ENCODE peak calls at places on chromosomes 1 and 21, in eight cellular contexts. V, D, Q, K, A, T, O and P are unnamed samples.

GRCh38 chr1:96472471-96472870 is 249.1 kb upstream of the PTBP2 start:
- DNase-seq in V (no peak), D (no peak), Q (no peak), K (no peak), A (no peak), T (no peak), O (no peak), P (no peak)

GRCh38 chr1:9618912-9619679 is 30.4 kb downstream of the TMEM201 start:
- DNase-seq in V (no peak), D (no peak), Q (no peak), K (no peak), A (no peak), T (no peak), O (no peak), P (no peak)

GRCh38 chr1:226655251-226656163 is 83.6 kb downstream of the ITPKB start:
- DNase-seq in V (no peak), D (no peak), Q (no peak), K (no peak), A (peak; percentile 51), T (no peak), O (peak; percentile 25), P (no peak)

GRCh38 chr1:5645135-5645399 is 347.2 kb downstream of the NPHP4 start:
- DNase-seq in V (no peak), D (no peak), Q (no peak), K (no peak), A (no peak), T (no peak), O (no peak), P (no peak)

GRCh38 chr1:47751188-47751587 is 246.0 kb downstream of the TRABD2B start:
- DNase-seq in V (no peak), D (no peak), Q (no peak), K (no peak), A (no peak), T (no peak), O (no peak), P (no peak)

GRCh38 chr1:54047384-54048315 is 5.4 kb downstream of the TMEM59 start:
- DNase-seq in V (no peak), D (no peak), Q (no peak), K (no peak), A (no peak), T (no peak), O (no peak), P (no peak)

GRCh38 chr1:57615956-57616355 is 192.1 kb upstream of the DAB1 start:
- DNase-seq in V (no peak), D (no peak), Q (no peak), K (no peak), A (no peak), T (no peak), O (no peak), P (no peak)

GRCh38 chr1:22527555-22528296 is 35.6 kb upstream of the EPHA8 start:
- DNase-seq in V (no peak), D (no peak), Q (no peak), K (no peak), A (peak; percentile 18), T (no peak), O (no peak), P (no peak)

GRCh38 chr1:11563560-11564069 is 84.7 kb downstream of the DISP3 start:
- DNase-seq in V (peak; percentile 56), D (no peak), Q (no peak), K (no peak), A (no peak), T (no peak), O (no peak), P (no peak)

GRCh38 chr1:53896673-53897229 is 2.8 kb downstream of the DIO1 start:
- DNase-seq in V (no peak), D (no peak), Q (no peak), K (no peak), A (peak; percentile 37), T (no peak), O (no peak), P (no peak)

GRCh38 chr1:215474940-215475339 is 92.2 kb upstream of the KCTD3 start:
- DNase-seq in V (no peak), D (no peak), Q (no peak), K (no peak), A (no peak), T (no peak), O (no peak), P (no peak)

GRCh38 chr1:27049607-27050006 is 37.0 kb upstream of the TENT5B start:
- DNase-seq in V (no peak), D (no peak), Q (no peak), K (no peak), A (no peak), T (no peak), O (no peak), P (no peak)

GRCh38 chr1:6001992-6002576 is 9.9 kb upstream of the NPHP4 start:
- DNase-seq in V (peak; percentile 87), D (no peak), Q (no peak), K (no peak), A (no peak), T (no peak), O (peak; percentile 31), P (peak; percentile 39)

GRCh38 chr1:54118704-54119103 is 34.1 kb downstream of the CDCP2 start:
- DNase-seq in V (no peak), D (no peak), Q (no peak), K (no peak), A (no peak), T (no peak), O (no peak), P (no peak)

GRCh38 chr1:24914226-24915069 is 15.6 kb downstream of the RUNX3 start:
- DNase-seq in V (no peak), D (no peak), Q (no peak), K (no peak), A (peak; percentile 54), T (no peak), O (no peak), P (no peak)

GRCh38 chr1:208093754-208094719 is 150.1 kb downstream of the PLXNA2 start:
- DNase-seq in V (peak; percentile 48), D (no peak), Q (peak; percentile 67), K (peak; percentile 43), A (peak; percentile 49), T (peak; percentile 27), O (no peak), P (peak; percentile 54)

GRCh38 chr1:33001282-33001681 is 35.4 kb downstream of the AK2 start:
- DNase-seq in V (no peak), D (no peak), Q (no peak), K (no peak), A (no peak), T (no peak), O (no peak), P (no peak)

GRCh38 chr1:46479744-46480350 is 9.8 kb upstream of the DMBX1 start:
- DNase-seq in V (no peak), D (no peak), Q (no peak), K (no peak), A (no peak), T (no peak), O (no peak), P (no peak)

GRCh38 chr1:217135569-217135915 is 412.3 kb upstream of the ESRRG start:
- DNase-seq in V (no peak), D (no peak), Q (no peak), K (no peak), A (no peak), T (no peak), O (no peak), P (no peak)

GRCh38 chr1:43015269-43015668 is 56.6 kb upstream of the SLC2A1 start:
- DNase-seq in V (no peak), D (no peak), Q (no peak), K (no peak), A (no peak), T (no peak), O (no peak), P (no peak)

GRCh38 chr1:2573250-2573649 is 13.3 kb upstream of the PRXL2B start:
- DNase-seq in V (no peak), D (no peak), Q (no peak), K (no peak), A (no peak), T (no peak), O (no peak), P (no peak)

GRCh38 chr1:154755858-154756730 is 114.0 kb downstream of the KCNN3 start:
- DNase-seq in V (no peak), D (no peak), Q (no peak), K (no peak), A (no peak), T (no peak), O (no peak), P (no peak)

GRCh38 chr1:106378261-106378660 is 678.2 kb upstream of the PRMT6 start:
- DNase-seq in V (no peak), D (no peak), Q (no peak), K (no peak), A (no peak), T (no peak), O (no peak), P (no peak)

GRCh38 chr21:43317959-43318358 is 109.0 kb downstream of the SIK1 start:
- DNase-seq in V (no peak), D (no peak), Q (no peak), K (no peak), A (no peak), T (no peak), O (peak; percentile 16), P (no peak)

GRCh38 chr21:34154878-34155277 is 81.5 kb downstream of the MRPS6 start:
- DNase-seq in V (no peak), D (no peak), Q (no peak), K (no peak), A (no peak), T (no peak), O (no peak), P (no peak)

GRCh38 chr1:172135076-172135672 is 285.3 kb upstream of the C1orf105 start:
- DNase-seq in V (no peak), D (no peak), Q (no peak), K (no peak), A (no peak), T (no peak), O (no peak), P (no peak)

GRCh38 chr1:20584890-20585289 is 4.0 kb upstream of the CDA start:
- DNase-seq in V (no peak), D (no peak), Q (no peak), K (no peak), A (no peak), T (no peak), O (no peak), P (no peak)

GRCh38 chr1:159088566-159089183 is 12.1 kb upstream of the AIM2 start:
- DNase-seq in V (no peak), D (no peak), Q (no peak), K (no peak), A (no peak), T (no peak), O (no peak), P (no peak)

GRCh38 chr1:238895911-238896310 is 490.5 kb upstream of the CHRM3 start:
- DNase-seq in V (no peak), D (no peak), Q (no peak), K (no peak), A (no peak), T (no peak), O (no peak), P (no peak)

GRCh38 chr1:160544647-160545046 is 21.6 kb upstream of the SLAMF6 start:
- DNase-seq in V (no peak), D (no peak), Q (no peak), K (no peak), A (no peak), T (no peak), O (no peak), P (no peak)

GRCh38 chr1:116472431-116472961 is 98.3 kb downstream of the CD58 start:
- DNase-seq in V (no peak), D (peak; percentile 45), Q (no peak), K (no peak), A (peak; percentile 39), T (no peak), O (no peak), P (no peak)

GRCh38 chr1:204293605-204294365 is 65.9 kb downstream of the PLEKHA6 start:
- DNase-seq in V (no peak), D (no peak), Q (no peak), K (no peak), A (no peak), T (no peak), O (no peak), P (no peak)

GRCh38 chr1:28240024-28240423 is 4.1 kb downstream of the ATP5IF1 start:
- DNase-seq in V (no peak), D (no peak), Q (no peak), K (no peak), A (no peak), T (no peak), O (no peak), P (no peak)

GRCh38 chr1:55506686-55507577 is 291.8 kb upstream of the USP24 start:
- DNase-seq in V (no peak), D (no peak), Q (no peak), K (no peak), A (no peak), T (no peak), O (no peak), P (no peak)